ENCODE peak calls at places on chromosomes 5 and 9, in four cellular contexts. W, S, X and K are unnamed samples.

GRCh38 chr5:42021119-42021518 is 96.0 kb downstream of the FBXO4 start:
- DNase-seq in S (no peak), W (peak), X (no peak), K (no peak)

GRCh38 chr5:15442183-15442550 is 57.8 kb upstream of the FBXL7 start:
- DNase-seq in S (no peak), X (no peak), W (no peak), K (no peak)

GRCh38 chr5:142353093-142353472 is 28.3 kb upstream of the SPRY4 start:
- DNase-seq in X (no peak), W (no peak), S (no peak), K (no peak)

GRCh38 chr9:94563548-94563947 is 8.7 kb downstream of the PCAT7 start:
- DNase-seq in W (no peak), S (no peak), X (no peak), K (no peak)

GRCh38 chr5:103340717-103341397 is 82.3 kb downstream of the MACIR start:
- DNase-seq in S (no peak), W (no peak), X (no peak), K (no peak)

GRCh38 chr9:126591083-126591482 is 22.6 kb upstream of the LMX1B start:
- DNase-seq in S (no peak), X (no peak), W (no peak), K (no peak)

GRCh38 chr9:137236936-137237421 is 4.1 kb upstream of the TUBB4B start:
- DNase-seq in X (no peak), W (no peak), S (no peak), K (no peak)

GRCh38 chr9:16364347-16364746 is 506.1 kb downstream of the BNC2 start:
- DNase-seq in W (no peak), S (no peak), X (peak), K (no peak)

GRCh38 chr9:8679405-8679951 is 879.9 kb upstream of the DMAC1 start:
- DNase-seq in S (no peak), X (no peak), W (no peak), K (no peak)

GRCh38 chr5:2442686-2443354 is 308.7 kb downstream of the IRX2 start:
- DNase-seq in X (no peak), S (no peak), W (no peak), K (no peak)

GRCh38 chr9:115137511-115137910 is 19.6 kb upstream of the TNC start:
- DNase-seq in X (no peak), W (peak), S (no peak), K (no peak)

GRCh38 chr9:127349483-127350127 is 47.4 kb upstream of the SLC2A8 start:
- DNase-seq in W (no peak), S (no peak), X (no peak), K (no peak)

GRCh38 chr9:116087751-116088194 is 65.8 kb upstream of the PAPPA start:
- DNase-seq in W (peak), S (no peak), X (no peak), K (no peak)

GRCh38 chr5:146820987-146821386 is 57.6 kb downstream of the PPP2R2B start:
- DNase-seq in W (no peak), X (no peak), S (no peak), K (no peak)

GRCh38 chr5:146817973-146818372 is 60.6 kb downstream of the PPP2R2B start:
- DNase-seq in W (no peak), X (no peak), S (no peak), K (no peak)

GRCh38 chr5:146815423-146815822 is 63.1 kb downstream of the PPP2R2B start:
- DNase-seq in W (no peak), X (no peak), S (no peak), K (no peak)

GRCh38 chr5:146816775-146817387 is 61.7 kb downstream of the PPP2R2B start:
- DNase-seq in S (no peak), W (no peak), X (no peak), K (no peak)

GRCh38 chr5:146818790-146819189 is 59.8 kb downstream of the PPP2R2B start:
- DNase-seq in S (no peak), X (no peak), W (no peak), K (no peak)
- TF ChIP-seq CTCF in S (no peak), X (no peak), W (no peak), K (no peak)

DNA sequence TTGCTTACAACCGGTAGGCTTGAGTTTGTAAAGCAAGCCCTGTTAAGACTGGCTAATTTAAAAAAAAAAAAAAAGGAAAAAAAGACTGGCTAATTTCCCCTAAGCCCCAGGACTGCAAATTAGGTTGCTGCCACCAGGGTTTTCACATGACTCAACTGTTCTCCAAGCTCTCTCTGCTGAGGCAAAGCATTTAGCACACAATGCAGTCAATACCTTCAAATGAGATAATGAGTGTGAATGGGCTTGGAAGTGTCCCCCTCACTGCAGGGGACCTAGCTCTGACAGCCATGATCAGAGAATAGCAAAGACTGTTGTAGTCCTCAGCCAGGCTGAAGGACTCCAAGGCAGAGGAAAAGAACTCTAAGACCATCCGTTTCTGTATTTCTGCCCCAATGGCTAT is 42.8 kb upstream of the ZSWIM6 start:
- DNase-seq in S (no peak), W (no peak), X (no peak), K (no peak)
- TF ChIP-seq CTCF in S (peak), W (no peak), X (no peak), K (no peak)

DNA sequence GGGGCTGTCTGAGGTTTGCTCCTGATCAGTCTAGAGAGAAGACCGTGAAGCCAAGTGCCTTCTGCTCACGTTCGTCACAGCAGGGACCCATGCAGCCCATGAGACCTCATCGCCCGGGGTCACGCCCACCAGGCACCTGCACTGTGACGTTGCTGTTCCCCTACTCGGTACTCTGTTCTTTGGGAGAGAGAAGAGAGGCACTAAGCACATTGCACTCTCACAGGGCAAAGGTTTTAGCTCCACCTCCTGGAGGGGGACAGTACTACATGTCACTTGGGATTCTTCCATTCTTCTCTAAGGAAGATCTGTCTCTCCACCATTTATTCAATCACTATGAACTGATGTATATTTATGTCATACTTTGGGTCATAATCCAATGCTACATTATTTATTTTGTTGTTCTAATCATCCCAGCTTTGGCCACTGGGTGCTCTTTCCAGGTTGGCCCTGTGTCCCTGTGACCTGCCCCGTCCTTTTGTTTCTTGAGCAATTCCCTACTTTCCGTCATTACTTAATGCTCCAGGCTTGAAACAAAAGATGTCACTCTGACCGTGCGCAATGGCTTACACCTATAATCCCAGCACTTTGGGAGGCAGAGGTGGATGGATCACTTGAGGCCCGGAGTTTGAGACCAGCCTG is 31.4 kb upstream of the BRD3 start:
- DNase-seq in S (peak), W (no peak), X (no peak), K (peak)
- TF ChIP-seq CTCF in S (peak), W (peak), X (peak), K (peak)

GRCh38 chr9:79408200-79408599 is 163.6 kb upstream of the TLE4 start:
- DNase-seq in W (no peak), S (no peak), X (no peak), K (no peak)
- TF ChIP-seq CTCF in W (no peak), S (no peak), X (no peak), K (no peak)

GRCh38 chr5:98111686-98112085 is 661.8 kb upstream of the RGMB start:
- DNase-seq in X (no peak), S (no peak), W (no peak), K (no peak)
- TF ChIP-seq CTCF in X (no peak), S (no peak), W (peak), K (no peak)

GRCh38 chr5:96516631-96517071 is 83.6 kb upstream of the PCSK1 start:
- DNase-seq in X (no peak), S (no peak), W (peak), K (no peak)
- TF ChIP-seq CTCF in X (no peak), S (no peak), W (no peak), K (no peak)

DNA sequence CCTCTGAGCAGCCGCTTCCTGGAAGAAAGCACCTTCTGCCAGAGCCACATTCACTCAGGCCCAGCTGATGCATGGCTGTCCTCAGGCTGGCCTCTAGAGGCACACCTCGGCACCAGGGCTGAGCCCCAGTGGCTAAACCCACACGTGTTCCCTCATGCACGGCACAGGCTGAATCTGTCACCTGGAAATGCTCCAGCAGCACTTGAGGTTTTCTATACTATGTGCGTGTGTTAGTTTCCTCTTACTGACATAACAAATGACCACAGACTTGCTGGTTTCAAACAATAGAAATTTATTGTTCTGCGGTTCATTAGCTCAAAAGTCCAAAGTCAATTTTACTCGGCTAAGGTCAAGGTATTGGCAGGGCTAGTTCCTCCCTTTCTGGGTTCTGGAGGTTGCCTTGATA is 141.4 kb downstream of the LRRC70 start:
- DNase-seq in X (no peak), S (peak), W (peak), K (peak)
- TF ChIP-seq CTCF in X (peak), S (no peak), W (no peak), K (no peak)

GRCh38 chr5:68333649-68334549 is 118.3 kb downstream of the PIK3R1 start:
- DNase-seq in X (no peak), W (peak), S (peak), K (no peak)
- TF ChIP-seq CTCF in X (no peak), W (peak), S (no peak), K (no peak)